ENCODE peak calls at places on chromosomes 5 and 9, in eight cellular contexts. K, L, Z, D, H, M, U and S are unnamed samples.

GRCh38 chr5:64437496-64437895 is 68.3 kb upstream of the RGS7BP start:
- DNase-seq in Z (no peak), K (no peak), M (no peak), D (no peak), H (no peak), L (no peak), U (no peak), S (no peak)

GRCh38 chr5:30747412-30747811 is 446.1 kb upstream of the CDH6 start:
- DNase-seq in Z (no peak), H (no peak), K (no peak), M (no peak), U (no peak), D (no peak), L (no peak), S (no peak)

GRCh38 chr9:84261082-84261746 is 79.3 kb downstream of the SLC28A3 start:
- DNase-seq in U (peak; percentile 79), M (peak; percentile 96), L (peak; percentile 75), H (peak; percentile 53), Z (peak; percentile 89), D (peak; percentile 92), K (peak; percentile 81), S (peak; percentile 82)

GRCh38 chr5:83157120-83157519 is 79.8 kb downstream of the XRCC4 start:
- DNase-seq in U (no peak), Z (no peak), K (no peak), M (no peak), D (no peak), L (no peak), H (no peak), S (no peak)

GRCh38 chr5:15260347-15261278 is 239.4 kb upstream of the FBXL7 start:
- DNase-seq in U (peak; percentile 7), Z (no peak), K (no peak), D (no peak), L (peak; percentile 3), M (no peak), H (no peak), S (no peak)

GRCh38 chr5:150780180-150780692 is 1.7 kb downstream of the SMIM3 start:
- DNase-seq in K (peak; percentile 46), U (peak; percentile 95), D (no peak), M (no peak), H (no peak), L (peak; percentile 79), Z (no peak), S (no peak)

GRCh38 chr9:32395483-32396216 is 11.2 kb downstream of the ACO1 start:
- DNase-seq in D (no peak), K (peak; percentile 72), U (peak; percentile 97), Z (no peak), M (no peak), H (peak; percentile 82), L (peak; percentile 98), S (no peak)

GRCh38 chr9:16262467-16263261 is 607.8 kb downstream of the BNC2 start:
- DNase-seq in D (no peak), U (no peak), K (no peak), L (peak; percentile 66), H (no peak), Z (no peak), M (peak; percentile 43), S (no peak)

GRCh38 chr9:103872811-103873210 is 221.3 kb upstream of the SMC2 start:
- DNase-seq in U (no peak), Z (no peak), H (no peak), L (no peak), D (no peak), M (no peak), K (no peak), S (no peak)

GRCh38 chr9:113502427-113503008 is 39.0 kb downstream of the RGS3 start:
- DNase-seq in K (no peak), U (no peak), L (no peak), D (no peak), Z (no peak), M (no peak), H (no peak), S (no peak)

GRCh38 chr5:94667937-94668336 is 49.5 kb downstream of the SLF1 start:
- DNase-seq in Z (no peak), D (no peak), M (no peak), H (no peak), L (no peak), K (no peak), U (no peak), S (no peak)

GRCh38 chr9:119044801-119045200 is 324.4 kb downstream of the BRINP1 start:
- DNase-seq in H (no peak), D (no peak), U (peak; percentile 30), K (no peak), M (no peak), L (no peak), Z (no peak), S (no peak)

GRCh38 chr5:126015244-126016054 is 407.8 kb upstream of the GRAMD2B start:
- DNase-seq in Z (no peak), D (no peak), M (no peak), K (no peak), H (peak; percentile 16), U (peak; percentile 84), L (peak; percentile 2), S (no peak)

GRCh38 chr5:134092875-134093274 is 21.6 kb upstream of the TCF7 start:
- DNase-seq in Z (no peak), D (no peak), K (no peak), U (peak; percentile 31), L (peak; percentile 22), M (no peak), H (no peak), S (no peak)

GRCh38 chr9:115630126-115630840 is 512.3 kb upstream of the TNC start:
- DNase-seq in H (no peak), U (no peak), Z (no peak), D (no peak), M (no peak), L (no peak), K (no peak), S (no peak)

GRCh38 chr9:69470186-69470977 is 145.4 kb downstream of the ENTREP1 start:
- DNase-seq in H (no peak), M (no peak), L (no peak), U (no peak), Z (no peak), D (no peak), K (no peak), S (no peak)

GRCh38 chr5:57172466-57172961 is 1.3 kb upstream of the GPBP1 start:
- DNase-seq in Z (no peak), L (no peak), D (no peak), U (no peak), H (no peak), K (no peak), M (peak; percentile 76), S (no peak)

GRCh38 chr9:33162721-33163311 is 4.3 kb downstream of the B4GALT1 start:
- DNase-seq in L (peak; percentile 79), D (no peak), K (peak; percentile 63), Z (peak; percentile 86), M (peak; percentile 94), U (peak; percentile 98), H (peak; percentile 84), S (no peak)

GRCh38 chr5:74641778-74642542 is 1.4 kb upstream of the ENC1 start:
- DNase-seq in H (no peak), M (no peak), Z (no peak), D (peak; percentile 48), K (no peak), U (peak; percentile 85), L (peak; percentile 87), S (peak; percentile 32)

GRCh38 chr5:135651156-135651555 is 72.4 kb upstream of the CXCL14 start:
- DNase-seq in H (no peak), M (peak; percentile 67), Z (no peak), U (peak; percentile 29), K (no peak), D (no peak), L (peak; percentile 1), S (no peak)

GRCh38 chr5:14429102-14429501 is 152.5 kb upstream of the OTULINL start:
- DNase-seq in L (no peak), U (no peak), K (no peak), D (no peak), H (no peak), Z (no peak), M (peak; percentile 10), S (no peak)

GRCh38 chr9:103802068-103802467 is 292.0 kb upstream of the SMC2 start:
- DNase-seq in H (no peak), D (no peak), U (peak; percentile 2), Z (no peak), L (no peak), M (no peak), K (no peak), S (no peak)

GRCh38 chr9:106920701-106921283 is 57.8 kb downstream of the ZNF462 start:
- DNase-seq in H (no peak), Z (no peak), K (no peak), L (peak; percentile 21), M (no peak), U (peak; percentile 49), D (no peak), S (no peak)

DNA sequence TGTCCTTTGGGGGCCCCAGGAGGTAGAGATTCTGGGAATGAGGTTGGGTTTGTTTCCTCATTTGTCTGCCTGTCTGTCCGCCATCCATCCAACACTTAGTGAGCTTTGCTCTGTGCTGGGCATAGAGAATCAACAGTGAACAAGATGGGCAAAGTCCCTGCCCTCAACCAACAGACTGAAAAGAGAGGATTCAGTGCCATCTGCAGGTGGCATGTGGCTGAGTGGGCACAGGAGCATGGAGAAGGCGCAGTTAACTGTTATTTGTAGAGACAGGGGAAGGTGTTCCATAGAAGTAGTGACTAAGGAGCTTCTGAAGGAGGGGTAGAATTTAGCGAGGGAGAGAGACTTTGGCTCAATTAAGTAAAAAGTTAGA is 23.1 kb downstream of the POLR1E start:
- DNase-seq in H (no peak), L (no peak), M (no peak), K (no peak), U (no peak), D (no peak), Z (no peak), S (no peak)
- TF ChIP-seq CTCF in H (no peak), L (no peak), M (no peak), K (no peak), U (no peak), D (no peak), Z (no peak), S (no peak)

DNA sequence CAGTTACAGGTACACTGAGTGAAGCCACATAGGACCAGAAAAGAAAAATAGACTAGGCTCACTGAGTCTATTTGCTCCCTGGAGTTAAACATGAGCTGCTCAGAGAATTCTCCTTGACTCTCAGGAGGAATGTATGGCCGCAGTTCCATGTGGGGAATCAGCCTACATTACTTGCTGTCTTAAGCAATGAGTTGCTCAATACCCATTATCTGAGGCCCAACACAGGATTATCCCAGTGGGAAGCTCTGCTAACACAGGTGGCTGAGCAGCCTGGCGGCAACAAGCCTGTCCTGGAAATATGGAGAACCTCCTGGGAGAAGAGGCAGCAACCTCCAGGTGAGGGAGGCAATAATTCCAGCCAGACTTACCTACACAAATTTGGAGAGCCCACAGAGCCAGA is 177.5 kb upstream of the NREP start:
- DNase-seq in U (no peak), H (no peak), Z (no peak), D (no peak), K (no peak), M (no peak), L (no peak), S (no peak)
- TF ChIP-seq CTCF in U (no peak), H (no peak), Z (no peak), D (no peak), K (no peak), M (no peak), L (no peak), S (no peak)

GRCh38 chr5:140113699-140114263 is at the start of gene PURA:
- DNase-seq in L (peak; percentile 92), K (peak; percentile 96), Z (peak; percentile 97), U (peak; percentile 91), H (peak; percentile 84), M (peak; percentile 99), D (peak; percentile 97), S (peak; percentile 96)
- TF ChIP-seq CTCF in L (no peak), K (peak; percentile 16), Z (no peak), U (no peak), H (no peak), M (no peak), D (peak; percentile 43), S (no peak)

GRCh38 chr9:88661759-88662158 is 126.8 kb downstream of the NXNL2 start:
- DNase-seq in L (no peak), U (peak; percentile 47), H (no peak), Z (no peak), K (no peak), M (no peak), D (no peak), S (no peak)
- TF ChIP-seq CTCF in L (peak; percentile 5), U (peak; percentile 4), H (no peak), Z (no peak), K (no peak), M (no peak), D (no peak), S (no peak)